ENCODE peak calls at places on chromosome 1, in six cellular contexts. R is fibroblast of lung, I is IMR-90, E is neuronal stem cell, L is body of pancreas, X is uterus. K is an unnamed sample. For H3K4me1, the result is how much of the 10 kb centered on the place peaks cover.

GRCh38 chr1:14765773-14766172 is 167.3 kb downstream of the KAZN start:
- DNase-seq in R (no peak), I (no peak), E (no peak), L (no peak), X (no peak), K (no peak)

GRCh38 chr1:110927484-110928075 is 36.1 kb downstream of the LRIF1 start:
- DNase-seq in R (no peak), I (peak), E (no peak), L (no peak), X (no peak), K (no peak)

GRCh38 chr1:111895456-111895855 is 94.0 kb downstream of the KCND3 start:
- DNase-seq in R (no peak), I (peak), E (no peak), L (no peak), X (no peak), K (no peak)

GRCh38 chr1:81493102-81493864 is 307.5 kb upstream of the ADGRL2 start:
- DNase-seq in R (peak), I (no peak), E (no peak), L (no peak), X (no peak), K (no peak)

GRCh38 chr1:26686795-26687194 is 9.0 kb upstream of the ARID1A start:
- DNase-seq in R (peak), I (no peak), E (no peak), L (no peak), X (no peak), K (peak)

GRCh38 chr1:162456324-162456723 is 41.3 kb upstream of the UHMK1 start:
- DNase-seq in R (no peak), I (no peak), E (no peak), L (no peak), X (no peak), K (no peak)

GRCh38 chr1:16980473-16981268 is at the start of gene MFAP2:
- DNase-seq in R (no peak), I (no peak), E (no peak), L (no peak), X (peak), K (peak)

GRCh38 chr1:51690285-51690961 is 73.5 kb downstream of the OSBPL9 start:
- DNase-seq in R (peak), I (peak), E (no peak), L (peak), X (no peak), K (peak)

GRCh38 chr1:79262745-79263258 is 256.3 kb upstream of the ADGRL4 start:
- DNase-seq in R (no peak), I (no peak), E (no peak), L (no peak), X (no peak), K (no peak)

GRCh38 chr1:87224209-87224608 is 104.5 kb upstream of the LMO4 start:
- DNase-seq in R (peak), I (peak), E (no peak), L (peak), X (no peak), K (no peak)

GRCh38 chr1:61873994-61874393 is 131.7 kb downstream of the PATJ start:
- DNase-seq in R (no peak), I (no peak), E (no peak), L (no peak), X (no peak), K (no peak)

GRCh38 chr1:228363686-228364067 is 43.0 kb downstream of the TRIM11 start:
- DNase-seq in R (no peak), I (no peak), E (no peak), L (no peak), X (no peak), K (no peak)

GRCh38 chr1:78408830-78409229 is 81.9 kb upstream of the PTGFR start:
- DNase-seq in R (no peak), I (peak), E (no peak), L (no peak), X (no peak), K (no peak)

GRCh38 chr1:24393892-24394291 is 19.7 kb downstream of the STPG1 start:
- DNase-seq in R (peak), I (peak), E (no peak), L (no peak), X (no peak), K (no peak)

GRCh38 chr1:85325920-85326319 is 49.5 kb upstream of the BCL10 start:
- DNase-seq in R (no peak), I (no peak), E (no peak), L (no peak), X (no peak), K (no peak)

GRCh38 chr1:42427240-42427639 is 28.6 kb downstream of the ZMYND12 start:
- DNase-seq in R (no peak), I (no peak), E (no peak), L (no peak), X (no peak), K (no peak)

GRCh38 chr1:31529999-31530705 is 46.2 kb upstream of the TINAGL1 start:
- DNase-seq in R (no peak), I (peak), E (no peak), L (no peak), X (no peak), K (no peak)

GRCh38 chr1:74753104-74753503 is 20.2 kb downstream of the TYW3 start:
- DNase-seq in R (no peak), I (no peak), E (no peak), L (no peak), X (no peak), K (no peak)

GRCh38 chr1:2347409-2347785 is 44.0 kb downstream of the MORN1 start:
- DNase-seq in R (no peak), I (no peak), E (no peak), L (no peak), X (peak), K (no peak)

GRCh38 chr1:117534995-117535467 is 70.8 kb upstream of the TENT5C start:
- DNase-seq in R (peak), I (peak), E (peak), L (peak), X (no peak), K (peak)

GRCh38 chr1:214425101-214425500 is 126.3 kb downstream of the PTPN14 start:
- DNase-seq in R (no peak), I (no peak), E (no peak), L (no peak), X (no peak), K (no peak)

GRCh38 chr1:244815600-244816099 is 19.8 kb upstream of the COX20 start:
- DNase-seq in R (no peak), I (no peak), E (no peak), L (peak), X (no peak), K (no peak)

GRCh38 chr1:58283380-58284338 is 262.9 kb downstream of the OMA1 start:
- DNase-seq in R (no peak), I (no peak), E (no peak), L (no peak), X (no peak), K (no peak)

GRCh38 chr1:78334952-78335351 is 155.8 kb upstream of the PTGFR start:
- DNase-seq in R (no peak), I (no peak), E (no peak), L (no peak), X (peak), K (peak)

GRCh38 chr1:230208619-230209261 is 141.7 kb downstream of the GALNT2 start:
- DNase-seq in R (no peak), I (no peak), E (no peak), L (no peak), X (no peak), K (no peak)

GRCh38 chr1:248858096-248858890 is 592 bp downstream of the ZNF692 start:
- DNase-seq in R (peak), I (peak), E (peak), L (peak), X (peak), K (peak)

GRCh38 chr1:226697151-226697575 is 41.9 kb downstream of the ITPKB start:
- DNase-seq in R (peak), I (peak), E (no peak), L (no peak), X (no peak), K (peak)

GRCh38 chr1:207937204-207937603 is 26.3 kb upstream of the CD34 start:
- DNase-seq in R (no peak), I (no peak), E (no peak), L (no peak), X (no peak), K (no peak)

GRCh38 chr1:74502432-74502831 is 10.0 kb downstream of the LRRC53 start:
- DNase-seq in R (peak), I (peak), E (peak), L (no peak), X (no peak), K (peak)

GRCh38 chr1:99457381-99458165 is 188.3 kb upstream of the PALMD start:
- DNase-seq in R (peak), I (peak), E (no peak), L (no peak), X (no peak), K (peak)

GRCh38 chr1:110255388-110255787 is 45.3 kb downstream of the KCNC4 start:
- DNase-seq in R (no peak), I (no peak), E (peak), L (peak), X (no peak), K (peak)

GRCh38 chr1:33176362-33176850 is 5.4 kb downstream of the TRIM62 start:
- DNase-seq in R (no peak), I (peak), E (no peak), L (no peak), X (no peak), K (peak)

GRCh38 chr1:238701024-238701423 is 685.3 kb upstream of the CHRM3 start:
- DNase-seq in R (no peak), I (no peak), E (no peak), L (no peak), X (no peak), K (no peak)

GRCh38 chr1:196546272-196547245 is 61.7 kb downstream of the KCNT2 start:
- DNase-seq in R (peak), I (no peak), E (no peak), L (no peak), X (no peak), K (no peak)

GRCh38 chr1:15836772-15837669 is 10.5 kb upstream of the SPEN start:
- DNase-seq in R (no peak), I (no peak), E (no peak), L (peak), X (peak), K (no peak)

GRCh38 chr1:44849575-44850132 is 6.6 kb upstream of the PTCH2 start:
- DNase-seq in R (no peak), I (peak), E (no peak), L (no peak), X (no peak), K (no peak)

DNA sequence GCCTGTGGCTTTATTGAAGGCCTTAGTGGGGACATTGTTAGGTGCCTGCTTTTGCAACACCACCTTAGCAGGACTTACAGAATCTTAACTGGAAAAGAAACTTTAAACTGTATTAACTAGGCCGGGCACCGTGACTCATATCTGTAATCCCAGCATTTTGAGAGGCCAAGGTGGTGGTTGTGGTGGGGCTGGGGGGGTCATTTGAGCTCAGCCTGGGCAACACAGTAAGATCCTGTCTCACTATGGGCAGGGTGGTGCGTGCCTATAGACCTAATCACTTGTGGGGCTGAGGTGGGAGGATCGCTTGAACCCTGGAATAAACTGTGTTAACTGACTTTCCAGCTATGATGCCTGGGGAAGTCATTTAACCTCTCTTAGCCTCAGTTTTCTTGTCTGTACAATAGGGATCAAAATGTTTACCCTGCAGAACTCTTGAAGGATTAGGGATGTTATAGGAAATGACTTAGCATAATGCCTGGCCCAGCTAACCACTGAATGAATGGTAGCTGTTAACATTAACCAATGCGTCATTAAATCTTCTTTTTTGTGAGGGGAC is 39.5 kb downstream of the IER5 start:
- DNase-seq in R (peak), I (peak), E (no peak), L (no peak), X (no peak), K (no peak)
- H3K4me1 ChIP-seq in R (under half), I (under half), E (under half), L (under half), X (under half), K (under half)

DNA sequence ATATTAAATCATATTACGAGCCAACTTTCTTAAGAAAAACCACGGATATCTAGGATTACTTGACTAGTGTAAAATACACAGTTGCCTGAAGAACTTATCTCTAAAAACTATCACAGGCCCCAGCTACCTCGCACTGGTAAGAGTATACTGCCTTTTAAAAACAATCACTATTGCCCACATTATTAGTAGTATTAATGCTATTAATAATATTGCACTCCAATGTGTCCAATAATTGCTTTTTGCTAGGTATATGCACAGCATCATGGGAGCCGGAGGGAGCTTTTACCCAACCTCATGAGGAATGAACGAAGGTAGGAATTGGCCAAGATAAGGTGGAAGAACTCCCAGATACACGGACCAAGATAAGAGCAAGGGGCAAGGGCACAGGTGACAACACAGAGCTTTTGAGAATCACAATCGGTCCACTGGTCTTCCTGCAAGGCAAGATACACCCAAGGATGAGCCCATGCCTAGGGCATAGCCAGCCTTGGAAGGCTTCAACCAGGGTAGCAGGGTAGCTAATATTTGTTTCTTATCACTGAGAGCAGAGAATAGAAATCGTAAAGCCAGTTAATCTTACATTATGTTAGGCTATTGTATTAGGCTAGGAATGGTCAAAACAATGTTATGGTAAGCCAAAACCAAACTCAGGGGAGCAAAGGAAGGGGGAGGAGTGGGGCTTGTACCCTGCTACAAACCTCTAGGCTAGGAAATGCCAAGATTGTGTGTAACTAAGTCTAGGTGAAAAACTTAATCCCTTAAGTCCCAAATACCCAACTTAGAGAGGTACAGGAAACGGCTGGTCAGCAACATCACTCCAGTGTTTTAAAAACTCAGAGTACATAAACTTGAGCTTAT is 9.4 kb downstream of the GLUL start:
- DNase-seq in R (no peak), I (no peak), E (no peak), L (no peak), X (no peak), K (no peak)
- H3K4me3 ChIP-seq in R (no peak), I (no peak), E (no peak), L (no peak), X (no peak), K (no peak)

GRCh38 chr1:225644666-225645065 is 8.3 kb downstream of the ENAH start:
- DNase-seq in R (peak), I (peak), E (no peak), L (no peak), X (no peak), K (no peak)
- H3K4me1 ChIP-seq in R (under half), I (under half), E (under half), L (under half), X (under half), K (under half)

GRCh38 chr1:165592945-165593823 is 37.9 kb upstream of the MGST3 start:
- DNase-seq in R (peak), I (peak), E (peak), L (peak), X (peak), K (peak)
- H3K4me3 ChIP-seq in R (no peak), I (no peak), E (no peak), L (no peak), X (no peak), K (no peak)

DNA sequence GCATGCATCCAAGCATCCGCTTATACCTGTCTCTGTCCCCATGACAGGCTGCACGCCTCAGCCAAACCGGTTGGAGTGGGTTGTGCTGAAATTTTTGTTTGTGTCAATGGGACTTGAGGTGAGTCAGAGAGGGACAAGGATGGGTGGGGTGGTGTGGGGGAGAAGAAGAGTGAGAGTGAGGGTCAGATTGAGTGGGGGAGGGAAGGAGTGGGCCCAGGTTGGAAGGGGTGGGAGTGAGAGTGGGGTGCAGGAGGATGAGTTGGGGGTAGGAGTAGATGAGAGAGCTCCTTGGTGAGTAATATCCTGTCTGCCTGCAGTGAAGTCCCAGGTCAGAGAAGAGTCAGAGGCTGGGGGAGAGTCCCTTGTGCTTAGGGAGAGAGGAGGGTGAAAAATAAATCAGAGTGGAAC is 3.3 kb upstream of the NECTIN4 start:
- DNase-seq in R (no peak), I (peak), E (no peak), L (no peak), X (no peak), K (no peak)
- H3K4me1 ChIP-seq in R (under half), I (under half), E (under half), L (under half), X (under half), K (under half)

GRCh38 chr1:89930579-89930978 is 64.3 kb upstream of the ZNF326 start:
- DNase-seq in R (no peak), I (no peak), E (no peak), L (no peak), X (no peak), K (no peak)
- H3K4me3 ChIP-seq in R (no peak), I (no peak), E (no peak), L (no peak), X (no peak), K (no peak)

GRCh38 chr1:201465698-201466290 is 3.2 kb downstream of the PHLDA3 start:
- DNase-seq in R (no peak), I (no peak), E (no peak), L (no peak), X (no peak), K (no peak)

GRCh38 chr1:201461783-201462441 is 7.1 kb downstream of the PHLDA3 start:
- DNase-seq in R (peak), I (peak), E (no peak), L (peak), X (peak), K (no peak)

GRCh38 chr1:201460783-201461182 is 8.2 kb downstream of the PHLDA3 start:
- DNase-seq in R (no peak), I (no peak), E (no peak), L (no peak), X (no peak), K (no peak)

GRCh38 chr1:201461193-201461657 is 7.8 kb downstream of the PHLDA3 start:
- DNase-seq in R (peak), I (peak), E (no peak), L (peak), X (peak), K (peak)

GRCh38 chr1:201463071-201463552 is 5.9 kb downstream of the PHLDA3 start:
- DNase-seq in R (peak), I (no peak), E (no peak), L (no peak), X (no peak), K (no peak)
- H3K4me1 ChIP-seq in R (under half), I (under half), E (under half), L (under half), X (under half), K (under half)

DNA sequence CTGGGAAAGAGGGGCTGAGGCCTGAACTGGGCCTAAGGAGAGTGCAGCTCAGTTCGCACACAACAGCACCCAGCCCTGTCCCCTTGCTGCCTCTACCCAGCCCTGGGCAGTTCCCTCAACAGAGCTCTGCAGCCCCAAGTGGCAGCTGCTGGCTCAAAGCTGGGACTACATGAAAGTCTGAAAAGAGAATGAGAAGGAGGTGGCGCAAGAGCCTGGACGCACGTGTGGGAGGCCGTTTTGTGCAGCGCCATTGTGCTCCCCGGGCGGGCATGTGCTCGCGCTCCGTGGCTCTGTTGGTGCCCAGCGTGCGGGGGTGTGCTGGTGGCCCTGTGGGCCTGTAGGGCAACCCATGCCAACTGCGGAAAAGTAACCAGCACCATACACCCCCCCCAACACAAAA is 10.3 kb downstream of the GPR37L1 start:
- DNase-seq in R (no peak), I (no peak), E (no peak), L (peak), X (peak), K (no peak)
- H3K4me3 ChIP-seq in R (no peak), I (no peak), E (no peak), L (no peak), X (no peak), K (no peak)